ENCODE peak calls at places on chromosomes 5 and 9, in ten cellular contexts. V, U, C, F, Q, P, N, Y, T and K are unnamed samples.

GRCh38 chr9:124697326-124698200 is 73.5 kb downstream of the NR6A1 start:
- DNase-seq in V (no peak), U (no peak), C (no peak), F (no peak), Q (peak; percentile 7), P (no peak), N (no peak), Y (no peak), T (no peak), K (no peak)

GRCh38 chr9:114888599-114888998 is 41.8 kb downstream of the TNFSF8 start:
- DNase-seq in V (no peak), U (no peak), C (no peak), F (no peak), Q (no peak), P (no peak), N (peak; percentile 35), Y (no peak), T (no peak), K (no peak)

GRCh38 chr5:141878186-141878770 is at the start of gene PCDH1:
- DNase-seq in V (no peak), U (no peak), C (peak; percentile 61), F (no peak), Q (peak; percentile 27), P (no peak), N (peak; percentile 53), Y (peak; percentile 54), T (no peak), K (peak; percentile 22)

GRCh38 chr5:103934303-103934702 is 371.7 kb upstream of the NUDT12 start:
- DNase-seq in V (no peak), U (no peak), C (no peak), F (no peak), Q (no peak), P (no peak), N (no peak), Y (no peak), T (no peak), K (no peak)

GRCh38 chr5:139386039-139386438 is 2.9 kb upstream of the SLC23A1 start:
- DNase-seq in V (no peak), U (no peak), C (no peak), F (no peak), Q (no peak), P (no peak), N (no peak), Y (no peak), T (no peak), K (no peak)

GRCh38 chr5:172659909-172660628 is 19.0 kb downstream of the NEURL1B start:
- DNase-seq in V (peak; percentile 94), U (peak; percentile 95), C (peak; percentile 76), F (no peak), Q (peak; percentile 45), P (peak; percentile 37), N (peak; percentile 87), Y (peak; percentile 83), T (peak; percentile 88), K (peak; percentile 77)

GRCh38 chr5:139749242-139749641 is 46.4 kb upstream of the PSD2 start:
- DNase-seq in V (no peak), U (no peak), C (no peak), F (no peak), Q (no peak), P (no peak), N (no peak), Y (no peak), T (no peak), K (no peak)

GRCh38 chr9:35051069-35051967 is 21.1 kb downstream of the VCP start:
- DNase-seq in V (no peak), U (peak; percentile 45), C (peak; percentile 45), F (no peak), Q (peak; percentile 52), P (peak; percentile 35), N (no peak), Y (peak; percentile 41), T (peak; percentile 41), K (peak; percentile 65)

GRCh38 chr9:35771524-35771923 is 17.4 kb upstream of the MSMP start:
- DNase-seq in V (no peak), U (peak; percentile 64), C (peak; percentile 77), F (no peak), Q (peak; percentile 14), P (no peak), N (no peak), Y (peak; percentile 37), T (no peak), K (peak; percentile 43)

GRCh38 chr5:159208508-159209437 is 580 bp downstream of the RNF145 start:
- DNase-seq in V (peak; percentile 69), U (peak; percentile 9), C (peak; percentile 27), F (peak; percentile 51), Q (peak; percentile 46), P (peak; percentile 43), N (peak; percentile 63), Y (peak; percentile 47), T (peak; percentile 24), K (peak; percentile 58)

GRCh38 chr5:159210306-159210722 is 961 bp upstream of the RNF145 start:
- DNase-seq in V (no peak), U (peak; percentile 53), C (no peak), F (no peak), Q (peak; percentile 80), P (no peak), N (no peak), Y (peak; percentile 12), T (no peak), K (no peak)

GRCh38 chr5:159207616-159208507 is 1.5 kb downstream of the RNF145 start:
- DNase-seq in V (peak; percentile 89), U (peak; percentile 75), C (peak; percentile 82), F (peak; percentile 56), Q (peak; percentile 85), P (peak; percentile 83), N (peak; percentile 85), Y (peak; percentile 82), T (peak; percentile 87), K (peak; percentile 84)

GRCh38 chr5:159210846-159211245 is 1.5 kb upstream of the RNF145 start:
- DNase-seq in V (no peak), U (no peak), C (no peak), F (no peak), Q (no peak), P (no peak), N (no peak), Y (no peak), T (no peak), K (no peak)

GRCh38 chr5:159209438-159210305 is at the start of gene RNF145:
- DNase-seq in V (peak; percentile 93), U (peak; percentile 58), C (peak; percentile 88), F (peak; percentile 73), Q (peak; percentile 86), P (peak; percentile 96), N (peak; percentile 93), Y (peak; percentile 89), T (peak; percentile 89), K (peak; percentile 92)
- TF ChIP-seq POLR2A in V (no peak), U (peak; percentile 70), C (no peak), F (no peak), Q (peak; percentile 45), P (no peak), N (peak; percentile 53), Y (peak; percentile 54), T (no peak), K (no peak)

DNA sequence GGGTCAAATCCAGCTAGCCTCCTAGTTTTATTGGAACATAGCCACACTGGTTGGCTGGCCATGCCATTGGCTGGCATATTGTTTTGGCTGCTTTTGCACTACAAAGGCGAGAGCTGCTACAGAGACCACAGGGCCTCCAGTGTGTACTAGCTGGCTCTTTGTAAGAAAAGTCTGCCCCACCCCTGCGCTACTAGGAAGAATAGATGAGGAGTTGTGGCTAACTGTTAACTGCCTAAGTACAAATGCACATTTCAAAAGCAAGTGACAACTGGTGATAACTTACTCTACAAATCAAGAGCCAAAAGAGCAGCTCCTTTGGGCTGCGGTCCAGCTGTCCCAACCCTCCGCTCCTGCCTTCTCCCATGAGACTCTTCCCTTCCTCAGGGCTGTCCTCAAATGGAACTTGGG is 63.9 kb downstream of the SERINC5 start:
- DNase-seq in V (peak; percentile 73), U (no peak), C (no peak), F (no peak), Q (no peak), P (peak; percentile 50), N (no peak), Y (peak; percentile 24), T (peak; percentile 64), K (peak; percentile 54)
- H3K4me1 ChIP-seq in V (no peaks in the 10 kb centered on the region), U (peaks cover 57% of the 10 kb centered on the region), C (peaks cover 40% of the 10 kb centered on the region), F (peaks cover 28% of the 10 kb centered on the region), Q (peaks cover 13% of the 10 kb centered on the region), P (peaks cover 40% of the 10 kb centered on the region), N (peaks cover 35% of the 10 kb centered on the region), Y (peaks cover 34% of the 10 kb centered on the region), T (peaks cover 73% of the 10 kb centered on the region), K (peaks cover 92% of the 10 kb centered on the region)

DNA sequence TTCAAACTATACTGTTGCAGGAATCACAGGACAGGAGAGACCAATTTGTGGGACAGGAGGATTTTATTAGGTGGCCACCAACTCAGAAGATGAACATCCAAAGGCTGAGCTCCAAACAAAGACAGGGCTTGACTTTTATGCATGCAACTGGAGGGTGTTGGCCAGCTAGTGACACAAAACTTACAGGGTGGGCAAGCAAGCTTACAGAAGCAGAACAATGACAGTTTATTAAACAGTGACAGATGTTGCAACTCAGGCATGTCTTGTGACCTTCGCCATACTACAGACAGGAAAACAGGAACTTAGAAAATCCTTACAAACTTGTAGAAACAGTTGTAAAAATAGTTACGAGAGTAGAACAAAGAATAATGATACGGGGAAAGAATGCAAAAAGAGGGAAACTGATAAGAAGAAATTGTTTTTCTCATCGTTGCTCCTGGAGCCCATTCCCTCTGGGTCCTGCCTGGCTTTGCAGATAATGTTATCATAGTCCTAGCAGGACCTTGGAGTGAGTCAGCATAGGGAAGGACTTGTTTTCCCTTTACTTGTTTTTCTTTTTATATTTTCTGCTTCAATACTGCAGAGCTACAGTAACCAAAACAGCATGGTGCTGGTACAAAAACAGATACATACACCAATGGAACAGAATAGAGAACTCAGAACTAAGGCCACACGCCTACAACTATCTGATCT is 2083.0 kb upstream of the ACO1 start:
- DNase-seq in V (no peak), U (no peak), C (no peak), F (no peak), Q (no peak), P (no peak), N (no peak), Y (no peak), T (no peak), K (peak; percentile 37)
- TF ChIP-seq POLR2A in V (no peak), U (no peak), C (no peak), F (no peak), Q (no peak), P (no peak), N (no peak), Y (no peak), T (no peak), K (no peak)

GRCh38 chr5:66860199-66860975 is 264.2 kb downstream of the MAST4 start:
- DNase-seq in V (no peak), U (no peak), C (no peak), F (no peak), Q (no peak), P (no peak), N (no peak), Y (no peak), T (no peak), K (peak; percentile 17)

GRCh38 chr5:66867622-66868322 is 271.6 kb downstream of the MAST4 start:
- DNase-seq in V (no peak), U (no peak), C (no peak), F (no peak), Q (no peak), P (no peak), N (no peak), Y (no peak), T (no peak), K (no peak)

GRCh38 chr5:66861402-66861801 is 265.2 kb downstream of the MAST4 start:
- DNase-seq in V (no peak), U (no peak), C (no peak), F (no peak), Q (no peak), P (no peak), N (no peak), Y (no peak), T (no peak), K (no peak)

GRCh38 chr5:66863343-66864170 is 267.4 kb downstream of the MAST4 start:
- DNase-seq in V (no peak), U (no peak), C (no peak), F (no peak), Q (no peak), P (no peak), N (no peak), Y (no peak), T (no peak), K (no peak)

GRCh38 chr5:66864240-66864884 is 268.2 kb downstream of the MAST4 start:
- DNase-seq in V (no peak), U (peak; percentile 15), C (no peak), F (no peak), Q (peak; percentile 67), P (no peak), N (no peak), Y (no peak), T (no peak), K (peak; percentile 22)
- H3K4me1 ChIP-seq in V (no peaks in the 10 kb centered on the region), U (no peaks in the 10 kb centered on the region), C (no peaks in the 10 kb centered on the region), F (no peaks in the 10 kb centered on the region), Q (peaks cover 4% of the 10 kb centered on the region), P (no peaks in the 10 kb centered on the region), N (no peaks in the 10 kb centered on the region), Y (no peaks in the 10 kb centered on the region), T (peaks cover 7% of the 10 kb centered on the region), K (no peaks in the 10 kb centered on the region)